ENCODE peak calls at places on chromosomes 11 and 22, in seven cellular contexts. One of them, this sample, is unnamed. For H3K4me1, the result is how much of the 10 kb centered on the place peaks cover.

GRCh38 chr11:96200243-96200642 is 142.8 kb downstream of the MAML2 start:
- DNase-seq in fibroblast of lung: peak
- DNase-seq in CD4-positive, CD25-positive, alpha-beta regulatory T cell: no peak
- DNase-seq in Peyer's patch: no peak
- DNase-seq in esophagus squamous epithelium: no peak
- DNase-seq in lower lobe of right lung: no peak
- DNase-seq in trophoblast cell: peak
- DNase-seq in this sample: no peak

GRCh38 chr11:2268911-2269600 is 1.3 kb downstream of the ASCL2 start:
- DNase-seq in lower lobe of right lung: peak
- DNase-seq in Peyer's patch: peak
- DNase-seq in esophagus squamous epithelium: no peak
- DNase-seq in fibroblast of lung: peak
- DNase-seq in trophoblast cell: peak
- DNase-seq in CD4-positive, CD25-positive, alpha-beta regulatory T cell: no peak
- DNase-seq in this sample: peak

GRCh38 chr22:40408718-40409612 is 38.6 kb downstream of the SGSM3 start:
- DNase-seq in esophagus squamous epithelium: no peak
- DNase-seq in Peyer's patch: no peak
- DNase-seq in fibroblast of lung: no peak
- DNase-seq in CD4-positive, CD25-positive, alpha-beta regulatory T cell: no peak
- DNase-seq in lower lobe of right lung: peak
- DNase-seq in trophoblast cell: no peak
- DNase-seq in this sample: no peak

GRCh38 chr11:47154738-47155570 is 21.7 kb downstream of the ARFGAP2 start:
- DNase-seq in fibroblast of lung: no peak
- DNase-seq in CD4-positive, CD25-positive, alpha-beta regulatory T cell: no peak
- DNase-seq in lower lobe of right lung: no peak
- DNase-seq in esophagus squamous epithelium: no peak
- DNase-seq in Peyer's patch: no peak
- DNase-seq in trophoblast cell: no peak
- DNase-seq in this sample: no peak

GRCh38 chr11:13010737-13011342 is 1.7 kb downstream of the RASSF10 start:
- DNase-seq in trophoblast cell: no peak
- DNase-seq in CD4-positive, CD25-positive, alpha-beta regulatory T cell: no peak
- DNase-seq in Peyer's patch: peak
- DNase-seq in fibroblast of lung: no peak
- DNase-seq in esophagus squamous epithelium: no peak
- DNase-seq in lower lobe of right lung: peak
- DNase-seq in this sample: no peak

GRCh38 chr11:95716266-95716665 is 73.3 kb downstream of the FAM76B start:
- DNase-seq in lower lobe of right lung: no peak
- DNase-seq in fibroblast of lung: no peak
- DNase-seq in Peyer's patch: no peak
- DNase-seq in CD4-positive, CD25-positive, alpha-beta regulatory T cell: no peak
- DNase-seq in trophoblast cell: no peak
- DNase-seq in esophagus squamous epithelium: no peak
- DNase-seq in this sample: no peak

GRCh38 chr11:66277475-66278391 is at the start of gene CNIH2:
- DNase-seq in esophagus squamous epithelium: no peak
- DNase-seq in lower lobe of right lung: no peak
- DNase-seq in trophoblast cell: peak
- DNase-seq in CD4-positive, CD25-positive, alpha-beta regulatory T cell: peak
- DNase-seq in Peyer's patch: peak
- DNase-seq in fibroblast of lung: no peak
- DNase-seq in this sample: peak

GRCh38 chr22:17222503-17222902 is 3.3 kb upstream of the ADA2 start:
- DNase-seq in lower lobe of right lung: peak
- DNase-seq in fibroblast of lung: no peak
- DNase-seq in CD4-positive, CD25-positive, alpha-beta regulatory T cell: no peak
- DNase-seq in Peyer's patch: no peak
- DNase-seq in esophagus squamous epithelium: no peak
- DNase-seq in trophoblast cell: no peak
- DNase-seq in this sample: no peak

GRCh38 chr22:27306771-27307170 is 494.8 kb downstream of the MN1 start:
- DNase-seq in CD4-positive, CD25-positive, alpha-beta regulatory T cell: no peak
- DNase-seq in trophoblast cell: no peak
- DNase-seq in Peyer's patch: no peak
- DNase-seq in lower lobe of right lung: no peak
- DNase-seq in esophagus squamous epithelium: no peak
- DNase-seq in fibroblast of lung: no peak
- DNase-seq in this sample: no peak

GRCh38 chr11:126348806-126349582 is 6.5 kb upstream of the ST3GAL4 start:
- DNase-seq in fibroblast of lung: peak
- DNase-seq in esophagus squamous epithelium: no peak
- DNase-seq in lower lobe of right lung: no peak
- DNase-seq in Peyer's patch: peak
- DNase-seq in CD4-positive, CD25-positive, alpha-beta regulatory T cell: no peak
- DNase-seq in trophoblast cell: peak
- DNase-seq in this sample: no peak
- H3K4me1 ChIP-seq in fibroblast of lung: under half
- H3K4me1 ChIP-seq in esophagus squamous epithelium: half or more
- H3K4me1 ChIP-seq in lower lobe of right lung: half or more
- H3K4me1 ChIP-seq in Peyer's patch: under half
- H3K4me1 ChIP-seq in CD4-positive, CD25-positive, alpha-beta regulatory T cell: under half
- H3K4me1 ChIP-seq in trophoblast cell: under half
- H3K4me1 ChIP-seq in this sample: under half

GRCh38 chr11:34426766-34427170 is 12.0 kb upstream of the CAT start:
- DNase-seq in fibroblast of lung: no peak
- DNase-seq in Peyer's patch: no peak
- DNase-seq in lower lobe of right lung: no peak
- DNase-seq in esophagus squamous epithelium: no peak
- DNase-seq in trophoblast cell: no peak
- DNase-seq in CD4-positive, CD25-positive, alpha-beta regulatory T cell: no peak
- DNase-seq in this sample: no peak
- H3K4me1 ChIP-seq in fibroblast of lung: under half
- H3K4me1 ChIP-seq in Peyer's patch: under half
- H3K4me1 ChIP-seq in lower lobe of right lung: under half
- H3K4me1 ChIP-seq in esophagus squamous epithelium: under half
- H3K4me1 ChIP-seq in trophoblast cell: under half
- H3K4me1 ChIP-seq in CD4-positive, CD25-positive, alpha-beta regulatory T cell: under half
- H3K4me1 ChIP-seq in this sample: under half

DNA sequence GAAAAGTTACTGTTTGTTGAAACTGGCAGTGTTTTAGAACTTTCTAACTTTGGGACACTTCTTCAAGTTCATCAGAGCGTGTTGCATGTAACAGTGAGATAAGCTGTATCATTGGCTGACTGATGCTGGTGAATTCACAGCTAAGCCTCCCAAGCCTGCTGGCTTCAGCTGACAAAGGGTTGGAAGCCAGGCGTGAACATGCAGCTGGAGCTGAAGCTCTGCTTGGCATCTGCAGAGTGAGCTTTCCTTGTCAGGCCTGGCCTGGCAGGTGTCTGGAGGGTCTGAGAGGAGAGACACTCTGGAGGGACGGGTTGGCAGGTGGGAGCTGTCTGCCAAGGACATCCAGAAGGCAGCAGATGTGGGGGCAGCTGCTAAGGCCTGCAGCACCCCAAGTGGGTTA is 1.5 kb downstream of the AMPD3 start:
- DNase-seq in fibroblast of lung: no peak
- DNase-seq in Peyer's patch: no peak
- DNase-seq in CD4-positive, CD25-positive, alpha-beta regulatory T cell: no peak
- DNase-seq in esophagus squamous epithelium: no peak
- DNase-seq in lower lobe of right lung: no peak
- DNase-seq in trophoblast cell: no peak
- DNase-seq in this sample: no peak
- H3K4me1 ChIP-seq in fibroblast of lung: under half
- H3K4me1 ChIP-seq in Peyer's patch: under half
- H3K4me1 ChIP-seq in CD4-positive, CD25-positive, alpha-beta regulatory T cell: half or more
- H3K4me1 ChIP-seq in esophagus squamous epithelium: half or more
- H3K4me1 ChIP-seq in lower lobe of right lung: under half
- H3K4me1 ChIP-seq in trophoblast cell: under half
- H3K4me1 ChIP-seq in this sample: half or more

DNA sequence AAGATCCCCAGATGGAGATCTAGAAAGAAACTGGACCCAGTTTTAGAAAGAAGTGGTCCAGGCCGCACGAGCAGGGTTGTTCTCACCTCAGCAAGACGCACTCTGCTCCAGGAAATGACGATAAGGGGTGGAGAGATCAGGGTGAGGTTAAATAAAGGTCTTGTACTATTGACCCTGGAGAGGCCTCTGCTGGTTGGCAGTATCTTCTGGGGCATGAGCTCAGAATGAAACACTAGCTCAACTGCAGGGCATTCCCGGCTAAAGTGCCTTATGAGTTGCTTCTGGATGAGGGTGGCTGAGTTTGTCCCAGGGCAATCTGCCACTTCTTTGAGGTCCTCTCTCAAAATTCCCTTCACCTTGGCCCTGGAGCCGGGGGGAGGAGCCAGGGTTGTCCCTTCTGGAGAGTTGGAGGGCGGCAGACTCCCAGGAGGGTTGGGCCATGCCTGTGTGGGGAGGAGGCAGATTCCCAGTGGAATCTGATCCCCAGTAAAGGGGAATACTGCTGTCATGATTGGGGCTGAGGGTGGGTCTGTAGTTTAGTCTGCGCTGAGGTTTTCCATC is 10.9 kb downstream of the USP2 start:
- DNase-seq in esophagus squamous epithelium: no peak
- DNase-seq in fibroblast of lung: no peak
- DNase-seq in CD4-positive, CD25-positive, alpha-beta regulatory T cell: no peak
- DNase-seq in lower lobe of right lung: no peak
- DNase-seq in Peyer's patch: peak
- DNase-seq in trophoblast cell: no peak
- DNase-seq in this sample: no peak
- H3K4me1 ChIP-seq in esophagus squamous epithelium: half or more
- H3K4me1 ChIP-seq in fibroblast of lung: under half
- H3K4me1 ChIP-seq in CD4-positive, CD25-positive, alpha-beta regulatory T cell: under half
- H3K4me1 ChIP-seq in lower lobe of right lung: under half
- H3K4me1 ChIP-seq in Peyer's patch: under half
- H3K4me1 ChIP-seq in trophoblast cell: under half
- H3K4me1 ChIP-seq in this sample: under half

GRCh38 chr22:42626431-42626830 is 11.7 kb upstream of the POLDIP3 start:
- DNase-seq in lower lobe of right lung: no peak
- DNase-seq in CD4-positive, CD25-positive, alpha-beta regulatory T cell: no peak
- DNase-seq in fibroblast of lung: no peak
- DNase-seq in esophagus squamous epithelium: no peak
- DNase-seq in trophoblast cell: no peak
- DNase-seq in Peyer's patch: no peak
- DNase-seq in this sample: no peak

GRCh38 chr22:42625416-42625815 is 10.7 kb upstream of the POLDIP3 start:
- DNase-seq in fibroblast of lung: no peak
- DNase-seq in Peyer's patch: no peak
- DNase-seq in CD4-positive, CD25-positive, alpha-beta regulatory T cell: no peak
- DNase-seq in esophagus squamous epithelium: no peak
- DNase-seq in trophoblast cell: no peak
- DNase-seq in lower lobe of right lung: no peak
- DNase-seq in this sample: no peak

GRCh38 chr22:42623756-42624446 is 9.2 kb upstream of the POLDIP3 start:
- DNase-seq in esophagus squamous epithelium: no peak
- DNase-seq in Peyer's patch: no peak
- DNase-seq in fibroblast of lung: no peak
- DNase-seq in trophoblast cell: no peak
- DNase-seq in lower lobe of right lung: no peak
- DNase-seq in CD4-positive, CD25-positive, alpha-beta regulatory T cell: no peak
- DNase-seq in this sample: no peak

GRCh38 chr22:42623301-42623751 is 8.6 kb upstream of the POLDIP3 start:
- DNase-seq in CD4-positive, CD25-positive, alpha-beta regulatory T cell: no peak
- DNase-seq in lower lobe of right lung: no peak
- DNase-seq in fibroblast of lung: no peak
- DNase-seq in trophoblast cell: no peak
- DNase-seq in esophagus squamous epithelium: no peak
- DNase-seq in Peyer's patch: no peak
- DNase-seq in this sample: no peak

DNA sequence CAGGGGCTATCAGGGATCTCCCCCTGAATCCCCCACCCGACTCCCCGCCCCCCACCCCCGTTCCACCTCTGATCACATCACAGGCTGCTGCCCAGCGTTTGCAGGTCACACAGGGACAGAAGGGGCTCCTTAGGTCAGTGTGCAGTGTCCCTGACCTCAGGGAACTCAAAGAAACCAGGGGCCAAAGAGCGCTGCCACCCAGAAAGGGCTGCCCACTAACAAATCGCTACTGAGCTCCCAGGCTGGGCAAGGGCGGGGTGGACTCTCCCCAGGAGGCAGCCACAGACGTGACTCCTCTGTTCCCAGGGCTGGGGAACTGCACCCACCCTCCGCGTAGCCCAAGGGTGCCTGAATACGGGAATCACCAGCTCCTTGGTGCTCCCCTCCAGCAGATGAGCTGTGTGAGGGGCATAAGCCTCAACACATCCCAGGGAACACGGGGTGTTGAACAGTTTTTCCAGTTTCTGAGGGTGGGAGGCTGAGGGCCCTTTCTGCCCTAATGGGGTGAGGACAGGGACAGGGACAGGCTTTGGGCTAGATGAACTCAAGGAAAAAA is 9.9 kb upstream of the POLDIP3 start:
- DNase-seq in fibroblast of lung: no peak
- DNase-seq in esophagus squamous epithelium: no peak
- DNase-seq in CD4-positive, CD25-positive, alpha-beta regulatory T cell: no peak
- DNase-seq in lower lobe of right lung: no peak
- DNase-seq in trophoblast cell: no peak
- DNase-seq in Peyer's patch: no peak
- DNase-seq in this sample: no peak
- H3K4me1 ChIP-seq in fibroblast of lung: under half
- H3K4me1 ChIP-seq in esophagus squamous epithelium: under half
- H3K4me1 ChIP-seq in CD4-positive, CD25-positive, alpha-beta regulatory T cell: under half
- H3K4me1 ChIP-seq in lower lobe of right lung: under half
- H3K4me1 ChIP-seq in trophoblast cell: under half
- H3K4me1 ChIP-seq in Peyer's patch: under half
- H3K4me1 ChIP-seq in this sample: under half

GRCh38 chr22:31341386-31342088 is 4.6 kb downstream of the PATZ1 start:
- DNase-seq in fibroblast of lung: no peak
- DNase-seq in trophoblast cell: no peak
- DNase-seq in Peyer's patch: no peak
- DNase-seq in CD4-positive, CD25-positive, alpha-beta regulatory T cell: no peak
- DNase-seq in esophagus squamous epithelium: no peak
- DNase-seq in lower lobe of right lung: no peak
- DNase-seq in this sample: no peak
- H3K4me1 ChIP-seq in fibroblast of lung: under half
- H3K4me1 ChIP-seq in trophoblast cell: under half
- H3K4me1 ChIP-seq in Peyer's patch: under half
- H3K4me1 ChIP-seq in CD4-positive, CD25-positive, alpha-beta regulatory T cell: half or more
- H3K4me1 ChIP-seq in esophagus squamous epithelium: half or more
- H3K4me1 ChIP-seq in lower lobe of right lung: half or more
- H3K4me1 ChIP-seq in this sample: half or more

GRCh38 chr22:31343235-31344191 is 2.6 kb downstream of the PATZ1 start:
- DNase-seq in esophagus squamous epithelium: no peak
- DNase-seq in Peyer's patch: peak
- DNase-seq in CD4-positive, CD25-positive, alpha-beta regulatory T cell: no peak
- DNase-seq in trophoblast cell: peak
- DNase-seq in lower lobe of right lung: peak
- DNase-seq in fibroblast of lung: peak
- DNase-seq in this sample: no peak
- H3K4me1 ChIP-seq in esophagus squamous epithelium: half or more
- H3K4me1 ChIP-seq in Peyer's patch: under half
- H3K4me1 ChIP-seq in CD4-positive, CD25-positive, alpha-beta regulatory T cell: half or more
- H3K4me1 ChIP-seq in trophoblast cell: under half
- H3K4me1 ChIP-seq in lower lobe of right lung: half or more
- H3K4me1 ChIP-seq in fibroblast of lung: under half
- H3K4me1 ChIP-seq in this sample: half or more

DNA sequence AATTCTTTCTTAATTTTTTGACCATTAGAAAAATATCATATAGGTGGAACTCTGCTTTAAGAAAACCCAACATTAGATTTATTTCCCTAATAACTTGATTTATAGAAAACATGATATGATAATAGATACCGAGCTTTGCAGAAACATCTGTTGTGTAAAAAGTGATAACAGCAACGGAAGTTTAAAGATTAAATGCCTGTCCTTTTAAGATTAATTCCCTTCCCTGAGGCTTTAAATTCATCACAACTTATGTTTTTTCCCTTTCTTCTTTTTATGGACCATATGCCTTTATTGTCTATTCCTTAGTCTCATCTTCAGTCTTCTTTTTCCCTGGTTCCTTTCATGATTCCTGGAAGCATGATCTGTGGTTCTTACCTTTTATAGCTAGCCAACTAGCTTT is 1.9 kb downstream of the USP47 start:
- DNase-seq in Peyer's patch: no peak
- DNase-seq in esophagus squamous epithelium: no peak
- DNase-seq in trophoblast cell: no peak
- DNase-seq in fibroblast of lung: no peak
- DNase-seq in CD4-positive, CD25-positive, alpha-beta regulatory T cell: no peak
- DNase-seq in lower lobe of right lung: no peak
- DNase-seq in this sample: no peak
- H3K4me1 ChIP-seq in Peyer's patch: under half
- H3K4me1 ChIP-seq in esophagus squamous epithelium: half or more
- H3K4me1 ChIP-seq in trophoblast cell: under half
- H3K4me1 ChIP-seq in fibroblast of lung: under half
- H3K4me1 ChIP-seq in CD4-positive, CD25-positive, alpha-beta regulatory T cell: half or more
- H3K4me1 ChIP-seq in lower lobe of right lung: half or more
- H3K4me1 ChIP-seq in this sample: half or more